ENCODE peak calls at places on chromosomes 11 and 22, in seven cellular contexts. U is foreskin fibroblast, O is kidney, C is epithelial cell of proximal tubule, D is cardiac fibroblast, V is HFF-Myc, Y is HL-60. I is an unnamed sample.

GRCh38 chr11:112745958-112746357 is 215.3 kb upstream of the NCAM1 start:
- DNase-seq in D (no peak), V (no peak), Y (no peak), U (no peak), O (no peak), C (no peak), I (no peak)

GRCh38 chr11:66593650-66594049 is 665 bp downstream of the CCS start:
- DNase-seq in U (no peak), D (no peak), V (no peak), C (no peak), O (no peak), Y (no peak), I (no peak)

GRCh38 chr11:9001736-9002135 is 2.1 kb downstream of the NRIP3 start:
- DNase-seq in Y (peak), D (peak), U (peak), C (no peak), V (no peak), O (no peak), I (no peak)

GRCh38 chr11:2088746-2089535 is 50.2 kb downstream of the IGF2 start:
- DNase-seq in D (no peak), V (no peak), Y (no peak), C (no peak), O (no peak), U (no peak), I (no peak)

GRCh38 chr11:73446766-73447165 is 70.6 kb downstream of the RELT start:
- DNase-seq in U (no peak), V (no peak), C (no peak), O (no peak), D (no peak), Y (no peak), I (no peak)

GRCh38 chr11:47642099-47642855 is at the start of gene MTCH2:
- DNase-seq in V (peak), Y (peak), D (peak), C (peak), O (peak), U (peak), I (peak)

GRCh38 chr11:100687630-100688395 is 725 bp downstream of the ARHGAP42 start:
- DNase-seq in C (peak), Y (peak), D (peak), U (peak), O (peak), V (peak), I (peak)

GRCh38 chr22:50705219-50705691 is 32.6 kb downstream of the SHANK3 start:
- DNase-seq in U (no peak), V (peak), Y (peak), O (peak), C (no peak), D (peak), I (peak)

GRCh38 chr11:67370351-67371076 is 2.9 kb downstream of the CLCF1 start:
- DNase-seq in D (peak), C (no peak), V (no peak), O (no peak), U (no peak), Y (no peak), I (peak)

GRCh38 chr11:119795231-119795630 is 66.2 kb upstream of the NECTIN1 start:
- DNase-seq in V (peak), U (no peak), O (peak), C (no peak), D (peak), Y (no peak), I (no peak)

GRCh38 chr11:10892250-10892649 is 34.4 kb upstream of the ZBED5 start:
- DNase-seq in D (no peak), V (no peak), Y (no peak), C (no peak), O (no peak), U (no peak), I (no peak)

GRCh38 chr11:32094931-32095330 is 4.1 kb downstream of the RCN1 start:
- DNase-seq in D (peak), U (no peak), Y (no peak), O (no peak), V (no peak), C (no peak), I (no peak)

GRCh38 chr11:63710476-63711217 is 29.3 kb downstream of the RTN3 start:
- DNase-seq in V (peak), O (no peak), U (peak), D (peak), Y (no peak), C (no peak), I (no peak)

GRCh38 chr11:30733748-30734147 is 147.6 kb upstream of the MPPED2 start:
- DNase-seq in V (no peak), D (no peak), U (no peak), O (no peak), C (no peak), Y (no peak), I (no peak)

GRCh38 chr11:123426766-123427165 is 3.3 kb upstream of the GRAMD1B start:
- DNase-seq in V (no peak), C (no peak), D (no peak), U (no peak), O (no peak), Y (no peak), I (no peak)

GRCh38 chr22:20436309-20437252 is 1.0 kb downstream of the SCARF2 start:
- DNase-seq in Y (no peak), V (no peak), C (no peak), O (peak), U (peak), D (peak), I (peak)

GRCh38 chr11:60195923-60196368 is 13.1 kb upstream of the MS4A6A start:
- DNase-seq in U (no peak), C (no peak), D (no peak), O (no peak), Y (no peak), V (no peak), I (no peak)

GRCh38 chr11:105719073-105719846 is 109.4 kb downstream of the GRIA4 start:
- DNase-seq in O (no peak), U (peak), C (peak), V (peak), Y (no peak), D (peak), I (no peak)

GRCh38 chr11:86219291-86220193 is 25.0 kb upstream of the EED start:
- DNase-seq in Y (no peak), U (no peak), O (no peak), D (peak), C (no peak), V (no peak), I (no peak)

GRCh38 chr22:42335839-42336378 is 65.5 kb upstream of the TCF20 start:
- DNase-seq in D (no peak), V (no peak), U (no peak), C (no peak), O (no peak), Y (no peak), I (no peak)

GRCh38 chr11:97247601-97248000 is 857.8 kb downstream of the JRKL start:
- DNase-seq in U (no peak), C (no peak), V (no peak), Y (no peak), D (no peak), O (no peak), I (no peak)

GRCh38 chr11:116037851-116038250 is 533.6 kb upstream of the CADM1 start:
- DNase-seq in U (no peak), Y (no peak), V (no peak), D (no peak), O (no peak), C (no peak), I (no peak)

GRCh38 chr22:40635940-40636379 is 559 bp downstream of the MRTFA start:
- DNase-seq in U (no peak), O (no peak), V (no peak), Y (no peak), C (no peak), D (no peak), I (no peak)

GRCh38 chr11:114180301-114181055 is 115.7 kb upstream of the NNMT start:
- DNase-seq in U (no peak), Y (no peak), O (peak), D (no peak), C (no peak), V (no peak), I (no peak)

GRCh38 chr11:45266693-45267451 is 19.3 kb downstream of the SYT13 start:
- DNase-seq in D (no peak), O (no peak), V (no peak), Y (no peak), U (no peak), C (no peak), I (peak)

GRCh38 chr11:21174781-21175180 is 505.4 kb downstream of the NELL1 start:
- DNase-seq in Y (no peak), C (no peak), V (no peak), O (no peak), D (no peak), U (no peak), I (no peak)

GRCh38 chr11:1834791-1835670 is at the start of gene SYT8:
- DNase-seq in C (no peak), D (no peak), U (no peak), O (peak), V (no peak), Y (no peak), I (no peak)

GRCh38 chr11:74208507-74208906 is 37.4 kb downstream of the PPME1 start:
- DNase-seq in D (no peak), C (peak), V (no peak), Y (no peak), O (no peak), U (no peak), I (no peak)

GRCh38 chr11:12043959-12044772 is 35.7 kb upstream of the DKK3 start:
- DNase-seq in Y (no peak), O (peak), U (peak), C (peak), V (peak), D (peak), I (peak)

GRCh38 chr22:35882226-35883027 is 146.2 kb downstream of the RBFOX2 start:
- DNase-seq in D (no peak), C (no peak), V (no peak), U (no peak), Y (no peak), O (no peak), I (no peak)

GRCh38 chr22:38781033-38781432 is 12.9 kb downstream of the DNAL4 start:
- DNase-seq in Y (no peak), D (no peak), V (no peak), U (no peak), C (no peak), O (no peak), I (no peak)

GRCh38 chr11:33692013-33692504 is 8.6 kb downstream of the C11orf91 start:
- DNase-seq in O (peak), C (peak), V (peak), Y (no peak), D (peak), U (peak), I (no peak)

GRCh38 chr11:86101941-86102407 is 33.1 kb upstream of the PICALM start:
- DNase-seq in O (no peak), D (peak), V (no peak), C (peak), U (peak), Y (peak), I (no peak)

GRCh38 chr11:87463486-87464102 is 425.9 kb downstream of the TMEM135 start:
- DNase-seq in U (no peak), Y (peak), C (no peak), V (no peak), O (no peak), D (peak), I (no peak)

GRCh38 chr11:36684840-36685800 is 87.1 kb upstream of the RAG2 start:
- DNase-seq in V (no peak), D (no peak), O (no peak), U (no peak), Y (no peak), C (no peak), I (no peak)

GRCh38 chr11:121029153-121029552 is 5.3 kb downstream of the TBCEL start:
- DNase-seq in V (no peak), D (no peak), U (no peak), Y (no peak), O (no peak), C (no peak), I (no peak)

GRCh38 chr11:67076202-67076601 is 19.6 kb downstream of the RHOD start:
- DNase-seq in O (no peak), D (no peak), V (no peak), U (no peak), Y (no peak), C (no peak), I (no peak)

GRCh38 chr11:76248210-76248609 is 41.9 kb upstream of the WNT11 start:
- DNase-seq in V (no peak), Y (no peak), C (no peak), U (no peak), O (peak), D (peak), I (no peak)
- TF ChIP-seq CTCF in V (peak), Y (no peak), C (peak), U (peak), O (no peak), D (peak), I (no peak)

GRCh38 chr22:21652547-21653545 is 10.7 kb downstream of the SDF2L1 start:
- DNase-seq in C (no peak), O (no peak), U (no peak), V (no peak), Y (no peak), D (no peak), I (peak)
- TF ChIP-seq CTCF in C (no peak), O (no peak), U (no peak), V (peak), Y (no peak), D (no peak), I (no peak)

GRCh38 chr11:84794663-84795443 is 832.3 kb downstream of the DLG2 start:
- DNase-seq in D (no peak), O (peak), V (no peak), U (no peak), C (no peak), Y (no peak), I (no peak)

GRCh38 chr11:84804026-84804425 is 823.1 kb downstream of the DLG2 start:
- DNase-seq in C (no peak), D (no peak), Y (no peak), O (no peak), V (no peak), U (no peak), I (no peak)

GRCh38 chr11:84795698-84796097 is 831.4 kb downstream of the DLG2 start:
- DNase-seq in Y (no peak), D (no peak), U (no peak), O (peak), C (no peak), V (no peak), I (no peak)

GRCh38 chr11:84806354-84806753 is 820.8 kb downstream of the DLG2 start:
- DNase-seq in V (no peak), C (no peak), U (no peak), O (no peak), D (no peak), Y (no peak), I (no peak)

GRCh38 chr11:84800755-84801346 is 826.3 kb downstream of the DLG2 start:
- DNase-seq in U (peak), C (no peak), O (no peak), Y (no peak), D (peak), V (peak), I (no peak)
- TF ChIP-seq CTCF in U (peak), C (peak), O (no peak), Y (no peak), D (peak), V (peak), I (peak)

DNA sequence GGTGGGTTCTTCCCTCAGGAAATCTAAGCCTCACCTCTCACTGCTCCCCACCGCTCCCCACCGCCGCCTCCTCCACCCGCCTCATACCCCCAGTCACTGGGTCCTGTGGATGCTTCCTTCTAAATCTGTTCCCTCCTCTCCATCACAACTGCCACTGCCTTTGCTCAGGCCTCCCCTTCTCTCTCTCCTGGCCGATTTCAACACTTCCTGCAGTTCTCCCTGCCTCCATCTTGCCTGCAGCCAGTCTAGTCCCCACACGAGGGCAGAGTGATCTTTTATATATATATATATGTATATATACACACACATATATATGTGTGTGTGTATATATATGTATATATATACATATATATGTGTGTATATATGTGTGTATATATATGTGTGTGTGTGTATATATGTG is 27.8 kb downstream of the CREB3L1 start:
- DNase-seq in Y (peak), D (peak), V (no peak), O (no peak), C (no peak), U (no peak), I (no peak)
- TF ChIP-seq CTCF in Y (no peak), D (peak), V (peak), O (no peak), C (peak), U (no peak), I (no peak)

GRCh38 chr22:46131151-46131587 is 19.2 kb upstream of the PPARA start:
- DNase-seq in D (no peak), C (no peak), Y (no peak), U (no peak), O (peak), V (no peak), I (no peak)
- TF ChIP-seq CTCF in D (peak), C (peak), Y (peak), U (peak), O (no peak), V (peak), I (peak)

GRCh38 chr11:133936136-133936535 is 20.6 kb downstream of the IGSF9B start:
- DNase-seq in V (no peak), C (no peak), D (no peak), U (no peak), Y (no peak), O (no peak), I (no peak)
- TF ChIP-seq CTCF in V (no peak), C (no peak), D (no peak), U (no peak), Y (no peak), O (no peak), I (no peak)

GRCh38 chr22:26636296-26636695 is 14.5 kb downstream of the CRYBA4 start:
- DNase-seq in D (no peak), V (no peak), U (no peak), Y (no peak), O (no peak), C (no peak), I (no peak)
- TF ChIP-seq CTCF in D (no peak), V (no peak), U (no peak), Y (no peak), O (no peak), C (no peak), I (no peak)

GRCh38 chr22:37176464-37177061 is 11.5 kb downstream of the C1QTNF6 start:
- DNase-seq in O (peak), C (no peak), V (no peak), U (peak), D (peak), Y (peak), I (no peak)
- TF ChIP-seq CTCF in O (no peak), C (no peak), V (no peak), U (no peak), D (peak), Y (no peak), I (no peak)

DNA sequence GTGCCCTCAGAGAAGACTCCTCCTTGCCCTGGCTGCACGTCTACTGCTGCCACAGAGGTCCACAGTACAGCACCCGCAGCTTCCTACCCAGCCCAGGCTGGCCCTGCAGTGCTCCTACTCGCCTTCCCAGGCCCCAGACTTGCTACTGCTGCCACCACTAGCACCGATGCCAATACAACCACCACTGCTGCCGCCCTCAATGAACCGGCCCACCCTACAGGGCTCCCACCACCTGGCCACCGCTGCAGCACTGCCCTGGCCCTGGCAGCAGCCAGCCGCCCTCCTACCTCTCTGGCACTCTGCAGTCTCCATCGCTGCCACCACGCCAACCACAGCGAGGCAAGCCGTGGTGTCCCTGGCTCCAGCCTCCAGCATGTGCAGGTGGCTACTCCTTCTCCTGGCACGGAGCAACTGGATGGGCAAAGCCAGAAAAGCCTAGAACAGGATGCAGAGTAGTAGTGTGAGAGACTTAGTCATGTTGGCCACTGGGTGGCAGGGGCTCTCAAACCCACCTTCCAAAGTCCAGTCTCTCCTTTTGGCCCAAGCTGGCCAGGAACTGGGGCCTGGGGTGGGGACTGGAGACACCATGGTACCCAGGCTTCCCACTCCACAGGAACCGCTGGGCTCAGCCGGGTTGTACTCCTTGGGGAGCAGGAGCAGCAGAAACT is 39.4 kb downstream of the C22orf42 start:
- DNase-seq in D (no peak), U (no peak), Y (no peak), O (no peak), C (no peak), V (no peak), I (no peak)
- TF ChIP-seq CTCF in D (no peak), U (no peak), Y (no peak), O (no peak), C (peak), V (no peak), I (no peak)

GRCh38 chr11:76347391-76347790 is 33.5 kb downstream of the THAP12 start:
- DNase-seq in D (no peak), U (no peak), Y (no peak), V (no peak), O (no peak), C (no peak), I (no peak)
- TF ChIP-seq CTCF in D (no peak), U (no peak), Y (no peak), V (no peak), O (no peak), C (peak), I (no peak)

I was measured in nephron progenitor cell.